ENCODE peak calls at places on chromosome 11, in five cellular contexts. N, J, S, A and Z are unnamed samples.

GRCh38 chr11:76635991-76636520 is 34.5 kb downstream of the LRRC32 start:
- DNase-seq in N (no peak), J (no peak), A (no peak), S (no peak), Z (no peak)

GRCh38 chr11:61496602-61497400 is 11.7 kb upstream of the LRRC10B start:
- DNase-seq in N (no peak), S (no peak), J (no peak), A (no peak), Z (no peak)

GRCh38 chr11:6390718-6391547 is 659 bp downstream of the SMPD1 start:
- DNase-seq in N (no peak), A (peak), J (no peak), S (no peak), Z (no peak)

GRCh38 chr11:47507016-47507631 is 45.8 kb downstream of the CELF1 start:
- DNase-seq in S (no peak), J (no peak), A (no peak), N (no peak), Z (no peak)

GRCh38 chr11:112249871-112250590 is 10.6 kb downstream of the PLET1 start:
- DNase-seq in N (no peak), J (no peak), A (no peak), S (no peak), Z (peak)

GRCh38 chr11:45083544-45084087 is 62.8 kb upstream of the PRDM11 start:
- DNase-seq in J (no peak), S (peak), A (no peak), N (no peak), Z (no peak)

GRCh38 chr11:69509381-69509780 is 27.9 kb downstream of the LINC01488 start:
- DNase-seq in A (no peak), N (no peak), S (no peak), J (no peak), Z (no peak)

GRCh38 chr11:70110538-70111055 is 32.5 kb downstream of the ANO1 start:
- DNase-seq in J (no peak), A (no peak), N (no peak), S (no peak), Z (no peak)

GRCh38 chr11:119368121-119369034 is 13.1 kb downstream of the USP2 start:
- DNase-seq in S (peak), N (no peak), J (no peak), A (peak), Z (peak)

GRCh38 chr11:3686751-3687150 is 15.6 kb upstream of the CHRNA10 start:
- DNase-seq in S (no peak), A (no peak), J (no peak), N (no peak), Z (peak)

GRCh38 chr11:35622070-35622469 is 3.8 kb downstream of the FJX1 start:
- DNase-seq in S (no peak), J (no peak), A (no peak), N (no peak), Z (peak)

GRCh38 chr11:131823772-131824171 is 453.4 kb downstream of the NTM start:
- DNase-seq in S (no peak), J (no peak), A (no peak), N (no peak), Z (peak)

GRCh38 chr11:96329855-96330510 is 13.0 kb downstream of the MAML2 start:
- DNase-seq in J (no peak), S (no peak), N (no peak), A (no peak), Z (no peak)

GRCh38 chr11:61922539-61922938 is 5.2 kb upstream of the RAB3IL1 start:
- DNase-seq in A (no peak), N (peak), J (no peak), S (no peak), Z (peak)

GRCh38 chr11:1564535-1565172 is 7.4 kb downstream of the DUSP8 start:
- DNase-seq in J (peak), S (peak), N (no peak), A (peak), Z (peak)

GRCh38 chr11:13119928-13120520 is 110.9 kb downstream of the RASSF10 start:
- DNase-seq in N (no peak), S (peak), A (no peak), J (no peak), Z (no peak)

GRCh38 chr11:133894956-133895549 is 49.7 kb upstream of the SPATA19 start:
- DNase-seq in N (peak), J (no peak), S (peak), A (no peak), Z (peak)

GRCh38 chr11:47408598-47409439 is 429 bp downstream of the SLC39A13 start:
- DNase-seq in S (no peak), J (peak), A (no peak), N (no peak), Z (peak)